ENCODE peak calls at places on chromosomes 2 and 18, in seven cellular contexts. B, G, J, S, A, D and Q are unnamed samples.

GRCh38 chr2:12910431-12910830 is 193.7 kb downstream of the TRIB2 start:
- DNase-seq in B (no peak), G (no peak), J (no peak), S (no peak), A (no peak), D (no peak), Q (no peak)

GRCh38 chr2:43648979-43649701 is 12.1 kb downstream of the PLEKHH2 start:
- DNase-seq in B (no peak), G (no peak), J (no peak), S (no peak), A (no peak), D (no peak), Q (no peak)

GRCh38 chr2:102065675-102066252 is 74.0 kb downstream of the IL1R2 start:
- DNase-seq in B (no peak), G (peak), J (no peak), S (no peak), A (no peak), D (no peak), Q (peak)

GRCh38 chr2:234502285-234502918 is 5.5 kb upstream of the ARL4C start:
- DNase-seq in B (no peak), G (peak), J (no peak), S (no peak), A (no peak), D (no peak), Q (peak)

GRCh38 chr2:2747797-2748301 is 416.8 kb upstream of the MYT1L start:
- DNase-seq in B (peak), G (no peak), J (no peak), S (no peak), A (no peak), D (no peak), Q (peak)

GRCh38 chr2:200787351-200788128 is 24.2 kb upstream of the BZW1 start:
- DNase-seq in B (no peak), G (peak), J (no peak), S (no peak), A (no peak), D (no peak), Q (peak)

GRCh38 chr2:165144315-165144714 is 59.5 kb downstream of the SCN3A start:
- DNase-seq in B (no peak), G (peak), J (no peak), S (no peak), A (no peak), D (no peak), Q (no peak)

GRCh38 chr2:235669269-235669831 is 175.5 kb downstream of the AGAP1 start:
- DNase-seq in B (peak), G (peak), J (peak), S (peak), A (peak), D (peak), Q (peak)

GRCh38 chr2:46669996-46670793 is 190.8 kb downstream of the TMEM247 start:
- DNase-seq in B (no peak), G (peak), J (no peak), S (no peak), A (no peak), D (no peak), Q (no peak)

GRCh38 chr18:23627325-23627724 is 35.4 kb downstream of the ANKRD29 start:
- DNase-seq in B (no peak), G (peak), J (peak), S (no peak), A (no peak), D (no peak), Q (peak)

GRCh38 chr2:230928701-230929380 is 3.8 kb upstream of the GPR55 start:
- DNase-seq in B (no peak), G (no peak), J (no peak), S (peak), A (no peak), D (no peak), Q (no peak)

GRCh38 chr2:56654936-56655335 is 471.1 kb downstream of the CCDC85A start:
- DNase-seq in B (no peak), G (no peak), J (no peak), S (no peak), A (no peak), D (no peak), Q (no peak)

GRCh38 chr2:164657129-164657528 is 35.8 kb upstream of the GRB14 start:
- DNase-seq in B (no peak), G (peak), J (no peak), S (no peak), A (no peak), D (no peak), Q (peak)

GRCh38 chr18:41569867-41570266 is 385.2 kb upstream of the PIK3C3 start:
- DNase-seq in B (no peak), G (no peak), J (no peak), S (no peak), A (no peak), D (no peak), Q (no peak)

GRCh38 chr2:176325732-176326131 is 56.5 kb downstream of the MTX2 start:
- DNase-seq in B (no peak), G (peak), J (no peak), S (no peak), A (no peak), D (no peak), Q (no peak)

GRCh38 chr2:240948086-240948485 is 42.0 kb downstream of the CROCC2 start:
- DNase-seq in B (no peak), G (no peak), J (peak), S (no peak), A (no peak), D (peak), Q (no peak)

GRCh38 chr18:32730068-32730467 is 42.8 kb downstream of the KLHL14 start:
- DNase-seq in B (no peak), G (no peak), J (no peak), S (no peak), A (no peak), D (no peak), Q (no peak)

GRCh38 chr2:23506460-23507266 is 121.7 kb downstream of the KLHL29 start:
- DNase-seq in B (no peak), G (no peak), J (no peak), S (no peak), A (no peak), D (no peak), Q (no peak)

GRCh38 chr18:58567453-58568196 is 61.3 kb downstream of the ALPK2 start:
- DNase-seq in B (no peak), G (peak), J (no peak), S (no peak), A (no peak), D (no peak), Q (peak)

GRCh38 chr18:21203096-21203495 is 38.9 kb upstream of the GREB1L start:
- DNase-seq in B (no peak), G (no peak), J (no peak), S (no peak), A (no peak), D (no peak), Q (no peak)

GRCh38 chr2:144424559-144425240 is 95.2 kb downstream of the ZEB2 start:
- DNase-seq in B (no peak), G (no peak), J (no peak), S (no peak), A (no peak), D (no peak), Q (no peak)

GRCh38 chr2:84299211-84299775 is 159.8 kb downstream of the SUCLG1 start:
- DNase-seq in B (no peak), G (no peak), J (no peak), S (no peak), A (no peak), D (no peak), Q (no peak)

GRCh38 chr2:625415-626135 is 51.6 kb downstream of the TMEM18 start:
- DNase-seq in B (no peak), G (no peak), J (no peak), S (no peak), A (no peak), D (no peak), Q (no peak)

GRCh38 chr2:202172439-202173191 is 65.8 kb downstream of the SUMO1 start:
- DNase-seq in B (no peak), G (no peak), J (no peak), S (no peak), A (no peak), D (no peak), Q (no peak)

GRCh38 chr2:169276045-169276444 is 86.3 kb downstream of the LRP2 start:
- DNase-seq in B (no peak), G (peak), J (no peak), S (no peak), A (no peak), D (no peak), Q (no peak)

GRCh38 chr2:72130671-72131360 is 16.8 kb downstream of the CYP26B1 start:
- DNase-seq in B (no peak), G (no peak), J (peak), S (peak), A (no peak), D (no peak), Q (no peak)

GRCh38 chr2:202690321-202690900 is 55.6 kb downstream of the FAM117B start:
- DNase-seq in B (no peak), G (no peak), J (no peak), S (no peak), A (no peak), D (no peak), Q (no peak)

GRCh38 chr18:51563401-51563800 is 365.9 kb upstream of the MEX3C start:
- DNase-seq in B (no peak), G (no peak), J (no peak), S (no peak), A (no peak), D (no peak), Q (no peak)

GRCh38 chr18:51559198-51559901 is 361.9 kb upstream of the MEX3C start:
- DNase-seq in B (no peak), G (no peak), J (no peak), S (no peak), A (no peak), D (no peak), Q (no peak)

GRCh38 chr18:51559902-51560287 is 362.4 kb upstream of the MEX3C start:
- DNase-seq in B (no peak), G (peak), J (no peak), S (no peak), A (no peak), D (no peak), Q (no peak)

DNA sequence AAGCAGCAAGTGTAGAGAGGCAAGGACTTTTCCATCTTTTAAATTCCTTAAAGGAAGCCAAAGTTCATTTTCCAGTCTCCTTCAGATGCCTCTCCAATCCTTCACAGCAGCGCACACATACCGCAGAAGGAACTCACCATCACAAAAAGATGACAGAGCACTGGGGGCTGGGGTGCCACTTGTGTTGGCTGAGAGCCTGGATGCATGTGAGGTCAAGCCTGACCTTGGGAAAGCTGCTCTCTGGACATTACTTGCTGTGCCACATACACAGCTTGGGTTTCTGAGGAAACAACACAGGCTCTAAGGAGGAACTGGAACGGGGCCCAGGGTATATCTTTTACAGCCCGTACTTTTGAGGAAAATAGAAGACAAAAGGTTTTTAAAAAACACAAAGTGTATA is 364.3 kb upstream of the MEX3C start:
- DNase-seq in B (no peak), G (peak), J (no peak), S (no peak), A (no peak), D (peak), Q (no peak)
- H3K27ac ChIP-seq in B (no peak), G (no peak), J (no peak), S (no peak), A (no peak), D (no peak), Q (no peak)

DNA sequence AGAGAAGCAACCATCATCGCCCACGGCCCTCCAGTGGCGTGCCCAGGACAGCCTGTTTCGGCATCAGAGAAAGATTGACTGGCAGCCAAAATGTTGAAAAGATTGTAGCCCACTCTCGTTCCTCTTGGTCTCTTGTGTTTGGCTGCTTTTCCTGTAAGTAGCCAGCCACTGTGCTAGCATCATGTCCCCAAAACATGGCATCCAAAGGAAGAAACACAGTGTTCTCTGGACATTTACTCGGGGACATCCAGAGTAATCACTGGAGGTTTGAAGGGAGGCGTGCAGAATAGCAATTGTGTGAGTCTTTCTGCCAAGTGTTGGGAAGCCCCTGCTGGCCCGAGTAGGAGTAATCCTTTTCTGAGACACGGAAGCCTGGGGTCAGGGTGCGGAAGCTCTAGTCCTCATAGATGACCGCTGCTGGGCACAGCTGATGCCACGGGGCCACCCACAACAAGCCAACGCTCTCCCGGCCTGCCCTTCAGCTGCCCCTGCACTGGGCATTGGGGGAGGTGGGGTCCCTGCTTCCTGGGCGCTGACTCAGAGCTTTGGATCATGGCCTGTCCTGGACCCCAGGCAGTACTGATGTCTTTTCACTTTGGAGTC is 24.8 kb upstream of the HDAC4 start:
- DNase-seq in B (no peak), G (no peak), J (no peak), S (no peak), A (no peak), D (no peak), Q (no peak)
- TF ChIP-seq CTCF in B (no peak), G (no peak), J (no peak), S (no peak), A (no peak), D (no peak), Q (no peak)

GRCh38 chr2:64637931-64638330 is 15.8 kb downstream of the SERTAD2 start:
- DNase-seq in B (no peak), G (no peak), J (no peak), S (no peak), A (no peak), D (no peak), Q (no peak)

GRCh38 chr2:64638502-64639120 is 15.1 kb downstream of the SERTAD2 start:
- DNase-seq in B (no peak), G (no peak), J (no peak), S (no peak), A (no peak), D (no peak), Q (no peak)

GRCh38 chr2:64641585-64641984 is 12.1 kb downstream of the SERTAD2 start:
- DNase-seq in B (peak), G (no peak), J (no peak), S (no peak), A (no peak), D (no peak), Q (no peak)

GRCh38 chr2:64640153-64641044 is 13.3 kb downstream of the SERTAD2 start:
- DNase-seq in B (no peak), G (no peak), J (no peak), S (no peak), A (no peak), D (no peak), Q (no peak)

DNA sequence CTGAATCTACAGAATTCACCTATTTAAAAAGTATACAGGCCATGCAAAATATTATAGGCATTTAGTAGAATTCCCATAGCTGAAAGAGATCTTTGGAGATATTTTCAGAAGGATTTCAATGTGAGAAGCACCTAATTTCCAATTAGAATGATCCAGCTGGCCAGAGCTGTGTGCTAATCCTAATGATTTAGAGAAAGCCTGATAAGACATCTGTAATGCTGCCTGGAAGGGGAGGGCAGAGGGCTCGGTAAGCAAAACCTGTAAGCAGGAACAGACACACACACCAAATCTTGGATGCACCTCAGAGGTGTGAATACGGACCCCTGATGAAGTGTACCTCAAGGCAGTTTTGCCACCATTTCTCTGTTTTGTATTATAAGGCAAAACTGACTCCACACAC is 14.0 kb downstream of the SERTAD2 start:
- DNase-seq in B (no peak), G (no peak), J (no peak), S (no peak), A (no peak), D (no peak), Q (no peak)
- H3K27ac ChIP-seq in B (no peak), G (no peak), J (no peak), S (no peak), A (no peak), D (no peak), Q (no peak)

DNA sequence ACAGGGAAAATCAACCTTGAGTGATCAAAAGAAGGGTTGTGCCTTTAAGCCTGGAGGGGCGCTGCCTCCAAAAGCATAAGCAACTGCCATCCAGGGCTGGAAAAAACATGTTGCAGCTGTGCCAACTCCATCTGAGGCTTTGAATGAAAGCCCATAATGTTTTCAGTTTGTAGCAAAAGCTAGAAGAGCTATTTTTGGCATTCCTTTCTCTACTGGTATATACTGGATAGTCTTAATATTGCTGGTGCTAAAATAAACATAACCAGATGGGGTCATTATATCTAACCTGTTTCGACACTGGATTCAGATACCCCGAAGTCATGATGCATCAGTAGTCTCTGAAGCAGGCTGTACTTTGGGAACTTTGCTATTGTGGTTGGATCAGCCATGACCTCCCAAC is 25.1 kb downstream of the ANXA4 start:
- DNase-seq in B (no peak), G (no peak), J (no peak), S (no peak), A (no peak), D (no peak), Q (no peak)
- TF ChIP-seq CTCF in B (no peak), G (no peak), J (no peak), S (peak), A (no peak), D (no peak), Q (no peak)

GRCh38 chr2:237408280-237408679 is 5.7 kb downstream of the COL6A3 start:
- DNase-seq in B (no peak), G (no peak), J (no peak), S (peak), A (no peak), D (peak), Q (no peak)

GRCh38 chr2:237411683-237412349 is 2.1 kb downstream of the COL6A3 start:
- DNase-seq in B (no peak), G (no peak), J (peak), S (no peak), A (no peak), D (no peak), Q (no peak)

GRCh38 chr2:237413293-237414055 is 490 bp downstream of the COL6A3 start:
- DNase-seq in B (no peak), G (no peak), J (no peak), S (peak), A (no peak), D (no peak), Q (no peak)

GRCh38 chr2:237412646-237413292 is 1.2 kb downstream of the COL6A3 start:
- DNase-seq in B (no peak), G (no peak), J (no peak), S (peak), A (no peak), D (no peak), Q (no peak)

DNA sequence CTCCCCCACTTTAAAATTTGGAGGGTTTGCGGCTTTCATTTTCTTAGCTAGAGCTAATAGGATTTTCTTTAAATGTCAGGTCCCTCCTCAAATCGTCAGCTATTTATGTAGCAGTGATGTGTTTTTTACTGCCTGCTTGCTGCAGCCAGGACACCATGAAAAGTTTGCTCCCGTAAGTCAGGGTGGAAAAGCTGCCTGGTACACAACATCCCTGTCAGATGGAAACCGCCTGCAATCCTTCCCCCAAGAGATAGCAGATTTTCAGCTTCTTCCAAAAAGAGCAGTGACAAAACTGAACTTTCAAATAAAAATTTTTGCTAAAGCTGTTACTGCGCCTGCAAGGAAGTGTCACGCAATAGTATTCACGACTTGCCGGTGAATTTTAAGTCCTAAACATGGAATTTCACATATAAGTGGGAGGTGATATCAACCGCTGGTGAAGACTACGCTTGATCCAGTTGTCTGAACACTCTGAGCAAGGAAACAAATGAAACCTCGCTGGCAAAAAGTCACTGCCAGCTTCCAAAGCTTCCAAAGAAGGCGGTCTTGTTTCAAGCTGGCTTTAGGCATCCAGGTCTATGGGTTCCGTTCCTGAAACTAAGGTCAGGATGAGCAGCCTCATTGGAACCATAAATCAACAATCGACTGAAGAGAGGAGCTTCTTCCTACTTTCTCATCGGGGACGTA is 2.9 kb downstream of the COL6A3 start:
- DNase-seq in B (no peak), G (no peak), J (no peak), S (no peak), A (no peak), D (no peak), Q (no peak)
- H3K27ac ChIP-seq in B (peak), G (no peak), J (peak), S (peak), A (no peak), D (peak), Q (no peak)

GRCh38 chr2:196758474-196759377 is 40.8 kb downstream of the GTF3C3 start:
- DNase-seq in B (no peak), G (peak), J (no peak), S (no peak), A (no peak), D (no peak), Q (no peak)
- TF ChIP-seq CTCF in B (no peak), G (peak), J (peak), S (peak), A (no peak), D (peak), Q (peak)